ENCODE peak calls at places on chromosomes 7 and 10, in four cellular contexts. S, Q, L and R are unnamed samples.

GRCh38 chr7:7424151-7424873 is 111.4 kb downstream of the COL28A1 start:
- DNase-seq in L (peak), Q (peak), S (peak), R (peak)

GRCh38 chr7:17402628-17403278 is 104.3 kb downstream of the AHR start:
- DNase-seq in S (no peak), Q (no peak), L (no peak), R (no peak)

GRCh38 chr10:94546058-94546595 is 539 bp downstream of the HELLS start:
- DNase-seq in Q (no peak), S (peak), L (peak), R (peak)

GRCh38 chr7:14902589-14902963 is at the start of gene DGKB:
- DNase-seq in L (no peak), S (no peak), Q (no peak), R (peak)

GRCh38 chr10:119030421-119031250 is 1.1 kb downstream of the NANOS1 start:
- DNase-seq in Q (peak), L (peak), S (peak), R (peak)

GRCh38 chr10:94678475-94678874 is 5.1 kb upstream of the CYP2C18 start:
- DNase-seq in Q (no peak), L (no peak), S (no peak), R (no peak)

GRCh38 chr10:98268694-98269386 is 846 bp upstream of the LOXL4 start:
- DNase-seq in Q (no peak), S (peak), L (no peak), R (peak)

GRCh38 chr10:9786101-9786500 is 1231.6 kb upstream of the CELF2 start:
- DNase-seq in S (no peak), L (no peak), Q (no peak), R (no peak)

GRCh38 chr10:71396714-71397339 is at the start of gene CDH23:
- DNase-seq in L (no peak), Q (no peak), S (peak), R (peak)

GRCh38 chr7:8260871-8261707 is 878 bp downstream of the ICA1 start:
- DNase-seq in L (peak), Q (no peak), S (peak), R (peak)

GRCh38 chr10:30705086-30705624 is 75.6 kb upstream of the LYZL2 start:
- DNase-seq in S (peak), L (no peak), Q (peak), R (no peak)

GRCh38 chr7:29091722-29092121 is 54.6 kb downstream of the CPVL start:
- DNase-seq in Q (no peak), L (peak), S (no peak), R (peak)

GRCh38 chr7:112635742-112636141 is 154.5 kb downstream of the TMEM168 start:
- DNase-seq in Q (no peak), L (no peak), S (no peak), R (no peak)

GRCh38 chr10:130984686-130985085 is 326.8 kb downstream of the TCERG1L start:
- DNase-seq in L (no peak), S (no peak), Q (no peak), R (no peak)